ENCODE peak calls at places on chromosomes 13 and 19, in six cellular contexts. S, M, F, C, K and T are unnamed samples.

GRCh38 chr13:113597386-113598080 is 13.0 kb downstream of the TFDP1 start:
- DNase-seq in S (no peak), M (no peak), F (no peak), C (no peak), K (no peak), T (no peak)

GRCh38 chr13:68257111-68257842 is 1027.1 kb upstream of the PCDH9 start:
- DNase-seq in S (no peak), M (no peak), F (no peak), C (no peak), K (no peak), T (no peak)

GRCh38 chr19:10417598-10418280 is 2.6 kb upstream of the PDE4A start:
- DNase-seq in S (no peak), M (peak; percentile 8), F (no peak), C (no peak), K (no peak), T (no peak)

GRCh38 chr19:7506385-7507328 is 9.2 kb upstream of the ZNF358 start:
- DNase-seq in S (no peak), M (peak; percentile 42), F (peak; percentile 62), C (peak; percentile 84), K (peak; percentile 86), T (peak; percentile 32)

GRCh38 chr19:55663846-55664536 is 9.2 kb downstream of the U2AF2 start:
- DNase-seq in S (no peak), M (no peak), F (no peak), C (no peak), K (no peak), T (no peak)

GRCh38 chr19:55069137-55069858 is 6.3 kb upstream of the RDH13 start:
- DNase-seq in S (no peak), M (peak; percentile 21), F (no peak), C (peak; percentile 56), K (peak; percentile 81), T (no peak)

GRCh38 chr13:100124265-100124664 is 35.4 kb downstream of the PCCA start:
- DNase-seq in S (no peak), M (no peak), F (no peak), C (no peak), K (no peak), T (no peak)

GRCh38 chr19:46296722-46297431 is at the start of gene HIF3A:
- DNase-seq in S (no peak), M (no peak), F (no peak), C (no peak), K (peak; percentile 78), T (no peak)

GRCh38 chr13:76677047-76677446 is 209.2 kb downstream of the KCTD12 start:
- DNase-seq in S (no peak), M (no peak), F (no peak), C (no peak), K (no peak), T (no peak)

GRCh38 chr13:73369095-73369494 is 310.3 kb downstream of the KLF5 start:
- DNase-seq in S (no peak), M (no peak), F (no peak), C (peak; percentile 13), K (no peak), T (no peak)

GRCh38 chr19:55088543-55089265 is 13.0 kb downstream of the EPS8L1 start:
- DNase-seq in S (peak; percentile 97), M (peak; percentile 75), F (peak; percentile 37), C (peak; percentile 69), K (peak; percentile 81), T (no peak)

GRCh38 chr13:100673376-100673830 is 1.2 kb downstream of the TMTC4 start:
- DNase-seq in S (no peak), M (no peak), F (no peak), C (no peak), K (no peak), T (no peak)

GRCh38 chr13:44837250-44837649 is 152.0 kb downstream of the NUFIP1 start:
- DNase-seq in S (no peak), M (no peak), F (no peak), C (no peak), K (no peak), T (no peak)

GRCh38 chr19:41995959-41996797 is 2.1 kb upstream of the ATP1A3 start:
- DNase-seq in S (no peak), M (no peak), F (no peak), C (no peak), K (no peak), T (no peak)

GRCh38 chr13:20118268-20119140 is 42.3 kb downstream of the GJA3 start:
- DNase-seq in S (no peak), M (peak; percentile 45), F (no peak), C (no peak), K (peak; percentile 74), T (no peak)

DNA sequence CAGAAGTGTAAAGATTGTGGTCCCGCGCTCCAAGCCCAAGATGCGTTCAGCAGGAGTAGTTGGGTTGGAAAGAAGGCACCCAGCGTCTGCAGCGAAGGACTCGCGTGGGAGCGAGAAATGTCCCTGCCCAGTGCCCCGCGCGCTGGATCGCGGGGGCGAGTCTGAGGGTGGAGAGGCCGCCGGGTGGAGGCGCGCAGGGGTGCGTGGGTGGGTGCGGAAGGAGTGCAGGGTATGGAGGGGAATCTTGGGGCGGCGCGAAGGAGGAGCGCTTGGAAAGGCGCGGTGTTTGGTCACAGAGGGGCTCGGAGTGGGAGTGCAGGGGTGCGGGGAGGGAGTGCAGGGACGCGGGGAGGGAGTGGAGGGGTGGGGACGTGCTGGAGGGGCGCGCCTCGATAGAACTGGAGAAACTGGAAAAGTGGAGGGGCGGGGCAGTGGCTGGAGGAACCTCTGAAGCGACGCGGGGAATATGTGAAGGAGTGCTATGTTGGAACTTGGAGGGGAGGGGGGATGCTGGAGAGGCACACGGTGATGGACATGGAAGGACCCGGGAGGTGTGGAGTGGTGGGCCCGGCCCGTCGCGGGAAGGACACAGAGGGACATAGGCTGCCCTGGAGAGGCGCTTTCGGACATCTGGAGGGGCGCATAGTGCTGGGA is 21.1 kb upstream of the SGCG start:
- DNase-seq in S (no peak), M (no peak), F (no peak), C (no peak), K (no peak), T (no peak)
- TF ChIP-seq CTCF in S (no peak), M (no peak), F (no peak), C (no peak), K (no peak), T (peak; percentile 2)

GRCh38 chr19:14073925-14074838 is 1.6 kb downstream of the MISP3 start:
- DNase-seq in S (peak; percentile 51), M (no peak), F (no peak), C (peak; percentile 62), K (peak; percentile 66), T (no peak)

GRCh38 chr19:14078406-14078805 is 5.8 kb downstream of the MISP3 start:
- DNase-seq in S (no peak), M (no peak), F (no peak), C (no peak), K (no peak), T (no peak)

GRCh38 chr19:14073232-14073924 is 792 bp downstream of the MISP3 start:
- DNase-seq in S (no peak), M (peak; percentile 76), F (no peak), C (peak; percentile 81), K (peak; percentile 81), T (no peak)

GRCh38 chr19:14070268-14071050 is 2.1 kb upstream of the MISP3 start:
- DNase-seq in S (no peak), M (no peak), F (no peak), C (no peak), K (no peak), T (no peak)

DNA sequence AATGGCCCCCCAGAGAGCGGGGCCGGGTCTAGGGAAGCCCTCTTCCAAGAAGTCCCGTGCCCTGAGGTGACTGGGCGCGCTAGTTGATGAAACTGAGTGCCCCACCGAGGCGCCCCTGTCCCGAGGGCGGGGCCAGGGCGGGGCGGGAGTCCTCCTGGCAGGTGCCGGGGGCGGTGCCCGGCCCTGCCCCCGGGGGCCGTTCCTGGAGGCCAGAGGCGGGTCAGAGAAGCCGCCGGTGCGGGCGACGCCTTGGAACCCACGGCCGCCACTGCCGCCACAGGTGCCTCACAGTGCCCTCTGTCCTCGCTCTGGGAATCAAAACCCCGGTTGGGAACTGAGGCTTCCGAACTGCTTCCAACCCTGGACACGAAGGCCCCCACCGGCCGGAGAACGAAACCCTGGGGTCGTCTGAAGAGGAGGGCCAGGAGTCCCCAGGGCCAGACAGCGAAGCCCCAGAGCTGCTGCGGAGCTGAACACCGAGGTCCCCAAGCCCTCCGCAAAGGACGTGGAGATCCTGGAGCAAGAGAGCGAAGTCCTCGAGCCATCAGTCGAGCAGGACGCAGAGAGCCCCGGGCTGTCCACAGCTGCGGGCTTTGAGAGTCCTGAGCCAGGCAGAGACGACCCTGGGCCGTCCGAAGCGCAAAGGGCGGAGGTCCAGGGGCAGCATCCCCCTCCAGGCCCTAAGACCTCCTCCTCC is at the start of gene MISP3:
- DNase-seq in S (no peak), M (no peak), F (no peak), C (no peak), K (peak; percentile 90), T (no peak)
- TF ChIP-seq CTCF in S (no peak), M (no peak), F (no peak), C (no peak), K (no peak), T (no peak)

DNA sequence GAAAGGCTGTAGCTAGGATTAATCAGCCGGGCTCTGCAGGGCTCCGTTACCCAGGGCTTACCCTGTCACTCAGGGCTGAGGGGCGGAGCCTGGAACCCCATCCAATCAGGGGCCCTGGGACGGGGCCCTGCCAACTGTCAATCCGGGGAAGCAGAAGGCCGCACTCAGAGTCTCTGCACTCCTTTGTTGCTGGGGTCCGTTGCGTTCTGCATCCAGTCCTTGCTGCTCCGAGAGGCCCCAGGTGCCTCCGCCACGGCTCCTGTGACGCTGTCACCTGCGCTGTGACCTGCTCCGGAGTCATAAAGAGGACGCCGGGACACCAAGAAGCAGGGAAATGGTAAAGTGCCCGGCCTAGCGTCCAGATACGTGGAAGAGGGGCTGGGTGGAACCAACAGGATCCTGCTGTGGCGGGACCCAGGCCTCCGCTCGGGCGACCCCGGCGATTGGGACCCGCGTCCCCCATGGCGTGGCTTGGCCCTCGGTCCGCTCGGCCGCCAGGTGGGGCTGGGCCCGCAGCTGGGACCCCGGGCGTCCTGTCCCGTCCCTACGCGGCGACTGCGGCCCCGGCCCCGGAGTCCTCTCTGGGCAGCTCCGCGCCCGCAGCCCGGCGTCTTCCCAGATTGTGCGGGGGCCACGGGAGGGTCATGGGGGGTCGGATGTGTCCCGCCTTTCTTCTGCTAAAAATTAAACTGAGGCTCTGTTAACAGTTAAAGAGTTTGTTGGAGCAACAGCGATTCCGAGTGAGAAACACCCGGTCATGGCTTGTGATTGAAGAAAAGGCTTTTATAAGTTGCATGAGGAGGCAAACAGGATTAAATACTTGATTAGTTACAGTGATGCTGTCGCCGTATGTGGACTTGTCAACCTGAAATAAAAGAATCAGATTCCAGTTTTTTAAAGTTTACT is at the start of gene ZNF491:
- DNase-seq in S (peak; percentile 84), M (peak; percentile 86), F (peak; percentile 66), C (peak; percentile 97), K (peak; percentile 94), T (peak; percentile 26)
- TF ChIP-seq CTCF in S (no peak), M (peak; percentile 23), F (no peak), C (peak; percentile 20), K (peak; percentile 19), T (peak; percentile 32)

DNA sequence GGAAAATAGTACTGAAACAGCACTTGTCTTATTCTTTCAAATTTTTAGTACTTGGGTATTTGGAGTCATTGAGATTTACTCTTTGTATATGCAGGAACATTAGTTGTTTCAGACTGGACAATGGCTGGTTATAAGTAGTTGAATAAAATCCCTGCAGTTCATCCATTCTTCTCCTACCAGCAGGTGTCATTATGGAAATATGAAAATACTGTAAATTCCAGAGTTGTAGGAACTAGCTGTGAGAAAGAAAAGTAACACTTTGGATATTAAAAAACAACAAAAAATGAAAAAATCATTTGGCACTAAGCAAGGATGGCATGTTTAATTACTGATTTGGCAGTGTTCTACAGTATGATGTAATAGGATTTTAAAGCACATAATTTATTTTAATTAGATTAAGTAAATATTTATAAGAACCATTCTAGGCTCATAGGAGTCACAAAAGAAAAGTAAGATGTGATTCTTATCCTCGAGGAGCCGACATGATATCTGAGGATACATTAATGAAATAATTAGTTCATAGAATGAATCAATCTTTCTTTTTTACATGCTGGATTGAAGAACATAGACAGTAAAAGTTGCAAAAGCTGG is 155.3 kb downstream of the KCNRG start:
- DNase-seq in S (no peak), M (no peak), F (no peak), C (peak; percentile 26), K (no peak), T (no peak)
- TF ChIP-seq CTCF in S (no peak), M (no peak), F (peak; percentile 36), C (peak; percentile 33), K (peak; percentile 30), T (peak; percentile 48)